ENCODE peak calls at places on chromosome 15, in eight cellular contexts. One of them, this sample, is unnamed.

GRCh38 chr15:80176443-80176842 is 23.6 kb downstream of the FAH start:
- DNase-seq in EH: no peak
- DNase-seq in LoVo: no peak
- DNase-seq in retina: no peak
- DNase-seq in iris pigment epithelial cell: no peak
- DNase-seq in activated CD8-positive, alpha-beta T cell treated with anti-CD3 and anti-CD28 coated beads, Interleukin-2, amount 10 ng/mL, durations not matched to agents 7 days and 5 days: no peak
- DNase-seq in OCI-M1: no peak
- DNase-seq in K562: no peak
- DNase-seq in this sample: no peak

GRCh38 chr15:90482124-90483011 is 47.4 kb upstream of the CRTC3 start:
- DNase-seq in EH: peak
- DNase-seq in LoVo: peak
- DNase-seq in retina: peak
- DNase-seq in iris pigment epithelial cell: peak
- DNase-seq in activated CD8-positive, alpha-beta T cell treated with anti-CD3 and anti-CD28 coated beads, Interleukin-2, amount 10 ng/mL, durations not matched to agents 7 days and 5 days: peak
- DNase-seq in OCI-M1: peak
- DNase-seq in K562: peak
- DNase-seq in this sample: peak

GRCh38 chr15:38069001-38069400 is 134.6 kb downstream of the TMCO5A start:
- DNase-seq in EH: peak
- DNase-seq in LoVo: peak
- DNase-seq in retina: peak
- DNase-seq in iris pigment epithelial cell: peak
- DNase-seq in activated CD8-positive, alpha-beta T cell treated with anti-CD3 and anti-CD28 coated beads, Interleukin-2, amount 10 ng/mL, durations not matched to agents 7 days and 5 days: peak
- DNase-seq in OCI-M1: peak
- DNase-seq in K562: no peak
- DNase-seq in this sample: peak

GRCh38 chr15:48510976-48511375 is 134.5 kb downstream of the FBN1 start:
- DNase-seq in EH: no peak
- DNase-seq in LoVo: no peak
- DNase-seq in retina: no peak
- DNase-seq in iris pigment epithelial cell: peak
- DNase-seq in activated CD8-positive, alpha-beta T cell treated with anti-CD3 and anti-CD28 coated beads, Interleukin-2, amount 10 ng/mL, durations not matched to agents 7 days and 5 days: no peak
- DNase-seq in OCI-M1: no peak
- DNase-seq in K562: no peak
- DNase-seq in this sample: peak

GRCh38 chr15:57384816-57385215 is 8.5 kb downstream of the CGNL1 start:
- DNase-seq in EH: peak
- DNase-seq in LoVo: no peak
- DNase-seq in retina: no peak
- DNase-seq in iris pigment epithelial cell: peak
- DNase-seq in activated CD8-positive, alpha-beta T cell treated with anti-CD3 and anti-CD28 coated beads, Interleukin-2, amount 10 ng/mL, durations not matched to agents 7 days and 5 days: no peak
- DNase-seq in OCI-M1: no peak
- DNase-seq in K562: no peak
- DNase-seq in this sample: peak

GRCh38 chr15:39468341-39468740 is 112.5 kb upstream of the THBS1 start:
- DNase-seq in EH: no peak
- DNase-seq in LoVo: no peak
- DNase-seq in retina: no peak
- DNase-seq in iris pigment epithelial cell: peak
- DNase-seq in activated CD8-positive, alpha-beta T cell treated with anti-CD3 and anti-CD28 coated beads, Interleukin-2, amount 10 ng/mL, durations not matched to agents 7 days and 5 days: no peak
- DNase-seq in OCI-M1: peak
- DNase-seq in K562: no peak
- DNase-seq in this sample: no peak

GRCh38 chr15:70376031-70376928 is 278.6 kb upstream of the TLE3 start:
- DNase-seq in EH: no peak
- DNase-seq in LoVo: no peak
- DNase-seq in retina: peak
- DNase-seq in iris pigment epithelial cell: no peak
- DNase-seq in activated CD8-positive, alpha-beta T cell treated with anti-CD3 and anti-CD28 coated beads, Interleukin-2, amount 10 ng/mL, durations not matched to agents 7 days and 5 days: peak
- DNase-seq in OCI-M1: no peak
- DNase-seq in K562: no peak
- DNase-seq in this sample: no peak

GRCh38 chr15:48427960-48428547 is 96.8 kb downstream of the DUT start:
- DNase-seq in EH: peak
- DNase-seq in LoVo: no peak
- DNase-seq in retina: no peak
- DNase-seq in iris pigment epithelial cell: peak
- DNase-seq in activated CD8-positive, alpha-beta T cell treated with anti-CD3 and anti-CD28 coated beads, Interleukin-2, amount 10 ng/mL, durations not matched to agents 7 days and 5 days: no peak
- DNase-seq in OCI-M1: no peak
- DNase-seq in K562: no peak
- DNase-seq in this sample: peak

GRCh38 chr15:86973284-86973844 is 893.7 kb downstream of the AGBL1 start:
- DNase-seq in EH: no peak
- DNase-seq in LoVo: no peak
- DNase-seq in retina: no peak
- DNase-seq in iris pigment epithelial cell: no peak
- DNase-seq in activated CD8-positive, alpha-beta T cell treated with anti-CD3 and anti-CD28 coated beads, Interleukin-2, amount 10 ng/mL, durations not matched to agents 7 days and 5 days: no peak
- DNase-seq in OCI-M1: no peak
- DNase-seq in K562: no peak
- DNase-seq in this sample: no peak

GRCh38 chr15:99452728-99453643 is 112.8 kb upstream of the MEF2A start:
- DNase-seq in EH: peak
- DNase-seq in LoVo: no peak
- DNase-seq in retina: no peak
- DNase-seq in iris pigment epithelial cell: peak
- DNase-seq in activated CD8-positive, alpha-beta T cell treated with anti-CD3 and anti-CD28 coated beads, Interleukin-2, amount 10 ng/mL, durations not matched to agents 7 days and 5 days: peak
- DNase-seq in OCI-M1: peak
- DNase-seq in K562: no peak
- DNase-seq in this sample: peak

GRCh38 chr15:42846647-42847046 is 73.9 kb downstream of the TTBK2 start:
- DNase-seq in EH: no peak
- DNase-seq in LoVo: no peak
- DNase-seq in retina: no peak
- DNase-seq in iris pigment epithelial cell: no peak
- DNase-seq in activated CD8-positive, alpha-beta T cell treated with anti-CD3 and anti-CD28 coated beads, Interleukin-2, amount 10 ng/mL, durations not matched to agents 7 days and 5 days: no peak
- DNase-seq in OCI-M1: no peak
- DNase-seq in K562: no peak
- DNase-seq in this sample: no peak

GRCh38 chr15:86236721-86237121 is 157.1 kb downstream of the AGBL1 start:
- DNase-seq in EH: no peak
- DNase-seq in LoVo: no peak
- DNase-seq in retina: peak
- DNase-seq in iris pigment epithelial cell: no peak
- DNase-seq in activated CD8-positive, alpha-beta T cell treated with anti-CD3 and anti-CD28 coated beads, Interleukin-2, amount 10 ng/mL, durations not matched to agents 7 days and 5 days: no peak
- DNase-seq in OCI-M1: no peak
- DNase-seq in K562: no peak
- DNase-seq in this sample: no peak

GRCh38 chr15:71303977-71304376 is 188.7 kb downstream of the THSD4 start:
- DNase-seq in EH: no peak
- DNase-seq in LoVo: no peak
- DNase-seq in retina: no peak
- DNase-seq in iris pigment epithelial cell: no peak
- DNase-seq in activated CD8-positive, alpha-beta T cell treated with anti-CD3 and anti-CD28 coated beads, Interleukin-2, amount 10 ng/mL, durations not matched to agents 7 days and 5 days: no peak
- DNase-seq in OCI-M1: no peak
- DNase-seq in K562: no peak
- DNase-seq in this sample: no peak

GRCh38 chr15:95615436-95615835 is 715.1 kb upstream of the NR2F2 start:
- DNase-seq in EH: no peak
- DNase-seq in LoVo: no peak
- DNase-seq in retina: no peak
- DNase-seq in iris pigment epithelial cell: no peak
- DNase-seq in activated CD8-positive, alpha-beta T cell treated with anti-CD3 and anti-CD28 coated beads, Interleukin-2, amount 10 ng/mL, durations not matched to agents 7 days and 5 days: no peak
- DNase-seq in OCI-M1: no peak
- DNase-seq in K562: no peak
- DNase-seq in this sample: no peak

GRCh38 chr15:89820651-89821611 is 6.3 kb upstream of the ANPEP start:
- DNase-seq in EH: peak
- DNase-seq in LoVo: no peak
- DNase-seq in retina: no peak
- DNase-seq in iris pigment epithelial cell: peak
- DNase-seq in activated CD8-positive, alpha-beta T cell treated with anti-CD3 and anti-CD28 coated beads, Interleukin-2, amount 10 ng/mL, durations not matched to agents 7 days and 5 days: no peak
- DNase-seq in OCI-M1: no peak
- DNase-seq in K562: no peak
- DNase-seq in this sample: peak

This sample was measured in astrocyte.